ENCODE peak calls at places on chromosomes 5 and 9, in five cellular contexts. N, T, D, Q and V are unnamed samples.

GRCh38 chr5:17990168-17990567 is 355.9 kb downstream of the TAF11L14 start:
- DNase-seq in N (no peak), T (no peak), D (no peak), Q (no peak), V (no peak)

GRCh38 chr5:62138607-62139006 is 167.4 kb upstream of the KIF2A start:
- DNase-seq in N (peak; percentile 66), T (no peak), D (no peak), Q (no peak), V (no peak)

GRCh38 chr9:98007251-98007928 is 24.2 kb downstream of the ANP32B start:
- DNase-seq in N (no peak), T (no peak), D (no peak), Q (no peak), V (no peak)

GRCh38 chr5:131810510-131811249 is 13.9 kb upstream of the FNIP1 start:
- DNase-seq in N (peak; percentile 59), T (no peak), D (no peak), Q (no peak), V (peak; percentile 41)

GRCh38 chr5:178077751-178078150 is 35.6 kb upstream of the N4BP3 start:
- DNase-seq in N (peak; percentile 62), T (no peak), D (no peak), Q (no peak), V (no peak)

GRCh38 chr9:136045595-136046554 is 49.2 kb downstream of the NACC2 start:
- DNase-seq in N (no peak), T (no peak), D (no peak), Q (peak; percentile 61), V (peak; percentile 63)

GRCh38 chr9:108676344-108676743 is 179.4 kb downstream of the ACTL7B start:
- DNase-seq in N (peak; percentile 69), T (no peak), D (no peak), Q (no peak), V (no peak)

GRCh38 chr5:143161893-143162520 is 241.5 kb downstream of the NR3C1 start:
- DNase-seq in N (no peak), T (peak; percentile 28), D (no peak), Q (no peak), V (peak; percentile 89)

DNA sequence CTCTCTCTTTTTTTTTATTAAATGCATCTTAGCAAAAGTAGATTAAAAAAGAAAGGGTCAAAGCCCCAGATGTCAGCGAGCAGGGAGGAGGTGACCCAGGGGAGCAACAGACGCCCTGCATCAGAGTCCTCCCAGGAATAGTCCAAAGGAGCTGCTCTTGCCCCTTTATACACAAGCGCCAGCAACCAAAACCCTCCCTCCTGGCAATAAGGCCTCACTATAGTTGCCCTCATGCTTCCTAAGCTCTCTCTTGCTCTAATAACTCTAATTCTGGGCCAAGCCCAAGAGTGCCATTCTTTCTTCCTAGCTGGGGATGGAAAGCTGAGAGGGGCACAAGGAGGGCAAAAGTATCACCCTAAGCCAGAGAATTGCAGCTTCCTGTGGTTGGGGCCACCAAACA is 26.3 kb downstream of the PCDHGC5 start:
- DNase-seq in N (no peak), T (no peak), D (no peak), Q (no peak), V (no peak)
- H3K4me3 ChIP-seq in N (no peak overlapping the region), T (no peak overlapping the region), D (no peak overlapping the region), Q (no peak overlapping the region), V (no peak overlapping the region)

GRCh38 chr5:82092-82491 is 9.9 kb upstream of the PLEKHG4B start:
- DNase-seq in N (peak; percentile 95), T (no peak), D (peak; percentile 65), Q (no peak), V (peak; percentile 17)
- H3K4me3 ChIP-seq in N (peak overlapping the region; percentile 22), T (no peak overlapping the region), D (no peak overlapping the region), Q (no peak overlapping the region), V (no peak overlapping the region)

GRCh38 chr5:10724799-10725507 is 36.1 kb downstream of the DAP start:
- DNase-seq in N (peak; percentile 54), T (peak; percentile 52), D (no peak), Q (no peak), V (peak; percentile 93)
- H3K4me3 ChIP-seq in N (no peak overlapping the region), T (no peak overlapping the region), D (no peak overlapping the region), Q (no peak overlapping the region), V (no peak overlapping the region)

GRCh38 chr5:125200842-125201373 is 454.5 kb upstream of the ZNF608 start:
- DNase-seq in N (no peak), T (no peak), D (no peak), Q (no peak), V (no peak)
- H3K4me3 ChIP-seq in N (peak overlapping the region; percentile 39), T (no peak overlapping the region), D (peak overlapping the region; percentile 27), Q (no peak overlapping the region), V (no peak overlapping the region)